ENCODE peak calls at places on chromosomes 11 and 22, in six cellular contexts. R is H1, K is HepG2, D is K562, Y is GM12878, W is HCT116. I is an unnamed sample.

GRCh38 chr11:76832365-76832764 is 28.4 kb upstream of the ACER3 start:
- DNase-seq in R (no peak), K (no peak), D (no peak), Y (no peak), W (no peak), I (no peak)

GRCh38 chr22:46594947-46595298 is 25.3 kb upstream of the GRAMD4 start:
- DNase-seq in R (no peak), K (no peak), D (no peak), Y (no peak), W (no peak), I (no peak)

GRCh38 chr11:45341379-45341778 is 55.2 kb upstream of the SYT13 start:
- DNase-seq in R (no peak), K (no peak), D (no peak), Y (no peak), W (no peak), I (no peak)

GRCh38 chr22:35315855-35316745 is 16.4 kb downstream of the TOM1 start:
- DNase-seq in R (no peak), K (no peak), D (no peak), Y (no peak), W (no peak), I (no peak)

GRCh38 chr11:43845816-43846215 is 34.8 kb upstream of the ALKBH3 start:
- DNase-seq in R (no peak), K (no peak), D (no peak), Y (no peak), W (no peak), I (no peak)

GRCh38 chr22:37094239-37094638 is 15.3 kb downstream of the TMPRSS6 start:
- DNase-seq in R (no peak), K (no peak), D (no peak), Y (no peak), W (no peak), I (no peak)

GRCh38 chr11:112734207-112734606 is 227.0 kb upstream of the NCAM1 start:
- DNase-seq in R (no peak), K (no peak), D (peak; percentile 11), Y (no peak), W (no peak), I (peak; percentile 8)

GRCh38 chr11:24163146-24163545 is 333.7 kb upstream of the LUZP2 start:
- DNase-seq in R (no peak), K (no peak), D (no peak), Y (no peak), W (no peak), I (no peak)

GRCh38 chr22:28629420-28630184 is 50.0 kb downstream of the TTC28 start:
- DNase-seq in R (no peak), K (peak; percentile 4), D (no peak), Y (no peak), W (peak; percentile 19), I (no peak)

GRCh38 chr22:17648564-17648963 is 10.0 kb downstream of the BCL2L13 start:
- DNase-seq in R (no peak), K (no peak), D (no peak), Y (no peak), W (no peak), I (no peak)

GRCh38 chr11:827146-827860 is 416 bp upstream of the CRACR2B start:
- DNase-seq in R (no peak), K (peak; percentile 47), D (peak; percentile 55), Y (no peak), W (no peak), I (no peak)
- TF ChIP-seq ZNF274 in R (no peak), K (no peak), D (no peak), Y (no peak), W (no peak), I (no peak)

DNA sequence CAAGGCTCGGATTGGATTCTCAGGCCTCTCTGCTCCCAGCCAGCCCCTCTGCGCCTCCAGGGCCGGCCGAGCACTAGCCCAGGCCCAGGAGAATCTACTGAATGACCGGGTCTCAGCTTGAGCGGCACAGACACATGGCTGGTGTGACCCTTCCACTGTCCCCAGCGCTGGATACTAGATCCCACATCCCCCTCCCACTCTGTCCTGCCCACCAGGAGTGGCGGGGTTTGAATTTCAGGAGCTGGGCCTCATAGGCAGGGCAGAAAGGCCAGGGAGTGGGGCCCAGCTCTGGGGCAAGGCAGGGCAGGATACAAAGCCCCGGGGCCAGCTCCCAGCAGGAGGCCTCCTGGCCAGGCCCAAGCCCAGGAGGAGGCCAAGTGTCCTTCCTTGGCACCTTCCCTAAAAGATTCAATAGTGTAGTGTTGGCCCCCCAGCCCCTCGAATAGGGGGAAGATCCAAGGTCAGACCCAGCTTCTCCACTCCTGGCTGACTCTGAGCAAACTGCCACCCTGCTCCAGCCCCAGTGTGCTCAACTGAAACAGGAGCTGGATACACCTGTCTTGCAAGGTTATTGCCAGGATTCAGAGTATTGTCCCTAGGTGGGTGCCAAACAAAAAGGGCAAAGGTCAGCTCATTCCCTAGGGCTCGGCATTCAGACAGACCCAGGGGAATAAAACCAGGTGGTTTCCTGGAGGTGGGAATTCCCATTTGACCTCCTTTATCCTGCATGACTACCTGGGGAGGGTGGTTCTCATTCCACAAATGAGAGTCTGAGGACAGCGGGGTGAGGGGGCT is 22.5 kb upstream of the TCF20 start:
- DNase-seq in R (no peak), K (no peak), D (no peak), Y (no peak), W (no peak), I (no peak)
- TF ChIP-seq ZNF274 in R (no peak), K (no peak), D (no peak), Y (no peak), W (no peak), I (no peak)

DNA sequence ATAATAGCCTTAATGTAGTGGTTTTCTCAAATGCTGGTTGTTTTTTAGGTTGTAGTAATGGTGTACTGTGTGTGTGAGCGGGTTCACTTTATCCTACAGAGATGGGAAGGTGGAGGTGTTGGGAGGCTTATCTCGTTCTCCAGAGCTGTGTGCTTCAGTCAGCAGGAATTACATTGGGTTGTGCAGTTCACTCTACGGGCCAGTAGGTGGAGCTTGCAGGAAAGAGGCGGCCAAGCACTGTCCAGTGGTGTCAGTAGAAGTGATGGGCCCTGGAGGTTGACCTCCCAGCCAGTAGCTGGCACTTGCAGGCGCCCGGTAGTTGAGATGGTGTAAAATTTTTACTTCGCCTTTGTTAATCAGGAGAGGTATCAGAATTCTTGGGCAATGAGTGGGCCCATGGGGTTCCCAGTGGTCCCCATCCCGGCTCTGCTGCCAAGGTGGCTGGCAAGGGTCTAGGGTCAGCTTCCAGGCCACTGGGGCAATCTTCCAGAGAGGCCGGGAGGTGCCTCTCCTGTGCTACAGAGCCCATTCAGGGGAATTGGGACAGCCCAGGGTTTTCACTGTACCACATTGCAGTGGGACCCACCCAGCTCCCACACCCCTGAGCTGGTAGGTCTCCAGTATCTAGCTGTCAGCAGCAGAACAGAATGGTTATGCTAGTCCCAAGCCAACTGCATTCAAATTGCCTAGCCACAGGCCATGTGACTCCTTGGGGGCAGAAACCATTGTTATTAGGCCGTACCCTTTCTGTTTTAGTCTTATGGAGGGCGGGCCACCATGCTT is 43.8 kb downstream of the BIRC2 start:
- DNase-seq in R (peak; percentile 43), K (peak; percentile 70), D (peak; percentile 66), Y (no peak), W (peak; percentile 42), I (peak; percentile 38)
- TF ChIP-seq ZNF274 in R (no peak), K (no peak), D (no peak), Y (no peak), W (no peak), I (no peak)

DNA sequence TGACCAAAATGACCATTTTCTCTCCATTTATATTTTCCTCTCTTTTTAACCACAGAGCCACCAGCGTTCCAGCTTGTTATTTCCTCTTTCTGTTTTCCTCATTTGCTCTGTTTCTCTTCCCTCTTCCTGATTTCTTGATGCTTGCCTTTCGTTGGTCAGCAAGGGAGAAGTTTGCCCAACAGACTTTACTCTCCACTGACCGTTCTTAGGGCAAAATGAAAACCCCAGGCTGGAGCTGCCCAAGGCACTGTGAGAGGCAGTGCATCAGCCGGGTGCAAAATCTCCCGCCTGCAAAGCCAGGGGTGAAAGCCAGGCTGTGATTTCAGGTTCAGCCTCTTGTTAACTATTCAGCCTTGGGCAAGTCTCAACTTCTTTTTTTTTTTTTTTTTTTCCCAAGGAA is 26.1 kb upstream of the APLP2 start:
- DNase-seq in R (no peak), K (no peak), D (no peak), Y (no peak), W (no peak), I (no peak)
- TF ChIP-seq ZNF274 in R (no peak), K (no peak), D (no peak), Y (no peak), W (no peak), I (no peak)

DNA sequence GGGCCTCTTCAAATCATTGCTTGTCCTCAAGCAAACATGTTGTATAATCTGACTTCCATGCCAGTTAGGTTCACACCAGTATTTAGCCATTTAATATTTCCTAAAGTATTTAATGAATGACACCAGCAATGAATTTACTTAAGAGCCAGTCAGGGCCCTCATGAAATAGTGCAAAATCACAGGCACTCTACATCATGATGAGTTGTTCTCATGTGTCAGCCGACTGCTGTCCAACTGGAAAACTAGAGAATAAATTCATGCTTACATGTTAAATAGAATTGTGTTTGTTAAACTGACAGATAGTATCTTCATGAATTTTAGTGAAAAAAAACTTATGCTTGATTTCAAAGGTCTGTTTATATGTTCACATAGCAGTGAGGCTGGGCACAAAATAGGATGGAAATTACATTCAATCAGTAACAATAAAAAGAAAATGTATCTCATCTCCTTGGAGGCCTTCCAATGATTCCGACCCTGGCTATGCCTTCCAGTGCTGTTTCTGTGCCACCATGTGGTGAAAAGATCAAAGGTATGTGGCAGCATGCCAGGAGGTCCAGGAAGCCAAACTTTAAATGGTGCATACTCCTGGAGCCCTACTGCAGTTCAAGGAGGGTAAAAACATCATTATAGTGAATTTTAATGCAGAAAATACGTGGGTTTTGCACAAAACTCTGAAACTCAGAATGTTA is 45.2 kb downstream of the CTSC start:
- DNase-seq in R (no peak), K (peak; percentile 6), D (no peak), Y (no peak), W (peak; percentile 2), I (no peak)
- TF ChIP-seq ZNF274 in R (no peak), K (no peak), D (no peak), Y (no peak), W (no peak), I (no peak)

DNA sequence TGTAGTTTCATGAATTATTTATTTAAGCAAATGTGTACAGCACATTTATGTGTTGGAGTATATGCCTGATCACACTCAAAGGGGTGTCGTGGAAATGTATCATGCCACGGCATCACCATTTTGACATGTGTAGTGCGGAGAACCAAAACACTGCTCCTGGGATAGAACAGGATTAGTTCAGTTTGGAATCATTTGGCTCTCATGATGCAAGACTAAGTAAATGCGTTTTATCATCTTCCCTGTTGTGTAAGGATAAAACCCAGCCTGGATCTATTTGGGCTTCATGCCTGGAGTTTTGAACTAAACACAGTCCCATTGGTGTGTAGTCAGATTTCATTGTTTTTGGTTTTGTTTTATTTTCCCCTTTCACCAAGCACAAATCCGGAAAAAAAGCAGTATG is 574.3 kb downstream of the NTM start:
- DNase-seq in R (no peak), K (no peak), D (no peak), Y (no peak), W (no peak), I (no peak)
- TF ChIP-seq ZNF274 in R (no peak), K (no peak), D (no peak), Y (no peak), W (no peak), I (no peak)

GRCh38 chr11:2451916-2452694 is 7.3 kb downstream of the KCNQ1 start:
- DNase-seq in R (no peak), K (no peak), D (no peak), Y (no peak), W (no peak), I (no peak)
- TF ChIP-seq ZNF274 in R (no peak), K (no peak), D (no peak), Y (no peak), W (no peak), I (no peak)

I was measured in NT2/D1.